ENCODE peak calls at places on chromosomes 1 and 21, in five cellular contexts. M is transverse colon, B is lung, X is osteoblast, F is Peyer's patch. R is an unnamed sample. For H3K27me3, the result is how much of the 10 kb centered on the place peaks cover.

GRCh38 chr1:246427611-246428010 is 79.5 kb downstream of the SMYD3 start:
- DNase-seq in X (no peak), F (no peak), B (no peak), M (no peak), R (no peak)

GRCh38 chr1:33267468-33268205 is 11.3 kb downstream of the ZNF362 start:
- DNase-seq in F (no peak), M (no peak), X (peak), B (no peak), R (no peak)

GRCh38 chr1:86421601-86422280 is 2.2 kb upstream of the CLCA2 start:
- DNase-seq in M (no peak), X (no peak), F (no peak), B (no peak), R (no peak)

GRCh38 chr1:240946926-240947325 is 335.0 kb upstream of the GREM2 start:
- DNase-seq in F (no peak), M (peak), X (peak), B (no peak), R (no peak)

GRCh38 chr1:29503441-29503840 is 267.1 kb downstream of the PTPRU start:
- DNase-seq in X (no peak), F (no peak), M (no peak), B (no peak), R (no peak)

GRCh38 chr1:178798232-178798861 is 72.5 kb downstream of the ANGPTL1 start:
- DNase-seq in M (no peak), B (no peak), X (no peak), F (no peak), R (no peak)

GRCh38 chr1:107544285-107544684 is 403.4 kb downstream of the NTNG1 start:
- DNase-seq in B (no peak), X (no peak), M (no peak), F (no peak), R (no peak)

GRCh38 chr1:194289569-194290266 is 1103.3 kb upstream of the B3GALT2 start:
- DNase-seq in M (peak), X (no peak), F (peak), B (no peak), R (no peak)

GRCh38 chr1:87042127-87042811 is 127.8 kb downstream of the HS2ST1 start:
- DNase-seq in M (no peak), F (no peak), B (no peak), X (no peak), R (no peak)

GRCh38 chr1:88357690-88358089 is 326.4 kb upstream of the PKN2 start:
- DNase-seq in F (no peak), M (no peak), X (no peak), B (no peak), R (no peak)

GRCh38 chr1:204443260-204443619 is 31.6 kb upstream of the PPP1R15B start:
- DNase-seq in M (no peak), B (peak), X (no peak), F (no peak), R (no peak)

GRCh38 chr1:160284220-160284781 is 632 bp downstream of the PEX19 start:
- DNase-seq in F (peak), M (peak), B (peak), X (peak), R (peak)

GRCh38 chr1:15680131-15680530 is 4.0 kb upstream of the PLEKHM2 start:
- DNase-seq in F (no peak), B (no peak), M (no peak), X (peak), R (peak)

GRCh38 chr1:151934048-151934493 is 24.8 kb upstream of the THEM4 start:
- DNase-seq in F (no peak), B (peak), M (peak), X (peak), R (no peak)

GRCh38 chr1:85584264-85584781 is 3.8 kb downstream of the CCN1 start:
- DNase-seq in X (peak), F (no peak), M (no peak), B (no peak), R (peak)

GRCh38 chr1:200558866-200559459 is 61.6 kb downstream of the KIF14 start:
- DNase-seq in F (no peak), M (no peak), B (no peak), X (peak), R (peak)

GRCh38 chr1:154403300-154403943 is 1.7 kb upstream of the IL6R start:
- DNase-seq in X (no peak), M (peak), F (peak), B (no peak), R (no peak)

GRCh38 chr1:239831577-239832355 is 259.9 kb upstream of the FMN2 start:
- DNase-seq in M (no peak), F (no peak), B (no peak), X (no peak), R (no peak)

GRCh38 chr1:182069028-182069466 is 7.5 kb upstream of the ZNF648 start:
- DNase-seq in B (peak), X (no peak), F (no peak), M (peak), R (no peak)

GRCh38 chr1:12144236-12144635 is 22.6 kb upstream of the TNFRSF1B start:
- DNase-seq in X (peak), B (no peak), F (no peak), M (peak), R (no peak)

GRCh38 chr1:210428696-210429095 is 100.0 kb downstream of the HHAT start:
- DNase-seq in F (no peak), M (no peak), X (no peak), B (no peak), R (no peak)

GRCh38 chr1:225746361-225747179 is 31.1 kb upstream of the SRP9 start:
- DNase-seq in F (no peak), M (peak), X (peak), B (peak), R (peak)

GRCh38 chr1:92940541-92940940 is 20.7 kb downstream of the DIPK1A start:
- DNase-seq in M (no peak), X (no peak), F (no peak), B (no peak), R (peak)

GRCh38 chr1:167819849-167820683 is 93.9 kb downstream of the ADCY10 start:
- DNase-seq in B (peak), F (peak), X (peak), M (peak), R (peak)

GRCh38 chr1:223248787-223249175 is 105.7 kb upstream of the TLR5 start:
- DNase-seq in X (no peak), B (no peak), M (no peak), F (no peak), R (no peak)

GRCh38 chr1:33337994-33338494 is 17.1 kb upstream of the A3GALT2 start:
- DNase-seq in M (no peak), X (no peak), B (no peak), F (no peak), R (peak)

GRCh38 chr1:63547621-63548294 is 24.4 kb downstream of the EFCAB7 start:
- DNase-seq in M (no peak), F (no peak), X (peak), B (no peak), R (no peak)

GRCh38 chr1:235011599-235012435 is 116.8 kb downstream of the TOMM20 start:
- DNase-seq in X (peak), F (peak), M (peak), B (peak), R (peak)

DNA sequence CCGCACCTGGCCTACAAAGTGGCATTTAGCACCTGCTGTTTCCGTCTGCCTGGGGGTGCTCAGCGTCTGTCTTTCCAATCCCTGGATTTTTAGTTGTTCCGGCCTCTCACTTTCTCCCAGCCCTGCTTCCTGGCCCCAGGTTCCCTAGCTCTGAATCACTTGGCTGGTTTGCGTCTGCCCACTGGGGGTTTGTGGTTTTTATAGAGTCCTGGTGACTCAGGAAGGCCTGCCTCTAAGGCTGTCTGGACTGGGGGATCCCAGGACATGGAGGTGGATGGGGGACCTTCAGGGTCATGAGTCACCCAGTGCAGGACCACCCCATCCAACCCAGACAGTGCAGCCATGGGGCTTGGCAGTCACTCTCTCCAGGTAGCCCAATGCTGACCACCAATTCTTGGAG is 53.5 kb downstream of the MRPL37 start:
- DNase-seq in X (peak), B (no peak), M (no peak), F (no peak), R (peak)
- H3K4me3 ChIP-seq in X (peak), B (no peak), M (no peak), F (no peak), R (no peak)

DNA sequence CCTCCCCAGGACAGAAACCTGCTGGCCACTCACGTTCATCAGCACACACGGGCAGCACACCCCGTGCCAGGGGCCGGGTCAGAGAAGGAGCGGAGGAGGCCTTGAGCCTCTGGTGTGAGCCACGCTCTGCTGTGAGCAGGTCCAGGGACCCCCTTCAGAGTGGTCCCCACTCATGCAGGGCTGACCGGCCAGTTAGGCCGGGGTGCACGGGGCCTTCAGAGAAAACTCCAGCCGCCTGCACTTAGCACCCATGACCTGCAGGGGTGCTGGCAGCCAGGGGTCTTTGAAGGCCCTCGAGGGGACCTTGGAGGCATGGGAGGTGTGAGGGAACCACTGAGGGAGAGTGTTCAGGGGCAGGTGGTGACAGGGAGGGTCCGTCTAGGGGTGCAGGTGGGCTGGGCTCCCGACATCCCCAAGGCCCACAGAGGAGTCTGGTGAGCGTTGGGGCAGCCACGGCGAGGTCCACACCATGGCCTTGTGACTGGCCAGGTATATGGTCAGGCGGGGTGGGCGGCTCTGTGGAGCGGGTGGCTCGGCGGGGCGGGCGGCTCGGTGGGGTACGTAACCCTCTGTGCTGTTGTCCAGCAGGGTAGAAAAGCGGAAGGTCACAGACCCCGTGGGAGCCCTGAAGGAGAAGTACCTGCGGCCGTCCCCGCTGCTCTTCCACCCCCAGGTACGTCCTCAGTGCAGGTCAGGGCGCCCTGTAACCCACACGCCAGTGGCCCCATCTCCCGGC is 40.3 kb upstream of the ARHGEF16 start:
- DNase-seq in M (no peak), X (no peak), F (no peak), B (no peak), R (no peak)
- TF ChIP-seq CTCF in M (no peak), X (no peak), F (no peak), B (no peak), R (no peak)

DNA sequence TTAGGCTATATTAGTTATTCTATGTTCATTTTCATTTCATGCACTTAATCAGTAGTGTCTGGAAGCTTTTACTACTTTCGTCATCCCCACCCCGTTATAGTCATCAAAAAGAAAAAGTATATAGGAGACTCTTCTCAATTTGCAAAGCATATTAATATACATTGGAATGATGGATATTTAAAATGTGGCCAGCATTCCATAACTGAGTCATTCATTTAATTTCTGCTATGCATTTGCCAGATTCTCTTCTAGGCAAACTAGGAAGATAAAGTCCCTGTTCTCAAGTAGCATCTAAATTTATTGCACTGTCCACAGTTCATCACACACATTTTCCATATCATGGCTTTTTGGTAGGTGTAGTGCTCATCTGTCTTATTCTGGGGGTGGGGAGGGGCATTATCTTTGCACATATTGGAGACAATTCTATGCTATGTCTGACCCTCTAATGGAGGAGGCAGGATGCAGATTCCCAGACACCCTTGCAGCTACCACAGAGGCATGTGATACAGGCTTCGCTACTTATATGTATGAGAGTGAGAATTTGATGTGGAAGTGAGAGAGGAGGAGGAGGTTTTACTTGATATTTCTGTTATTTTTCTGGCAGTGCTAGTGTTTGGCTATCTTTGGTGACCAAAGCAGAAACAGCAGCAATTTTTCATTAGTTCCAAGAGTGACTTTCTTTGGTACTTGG is 125.8 kb downstream of the CTH start:
- DNase-seq in B (no peak), F (no peak), M (no peak), X (no peak), R (no peak)
- H3K27me3 ChIP-seq in B (under half), F (under half), M (under half), X (under half), R (under half)

DNA sequence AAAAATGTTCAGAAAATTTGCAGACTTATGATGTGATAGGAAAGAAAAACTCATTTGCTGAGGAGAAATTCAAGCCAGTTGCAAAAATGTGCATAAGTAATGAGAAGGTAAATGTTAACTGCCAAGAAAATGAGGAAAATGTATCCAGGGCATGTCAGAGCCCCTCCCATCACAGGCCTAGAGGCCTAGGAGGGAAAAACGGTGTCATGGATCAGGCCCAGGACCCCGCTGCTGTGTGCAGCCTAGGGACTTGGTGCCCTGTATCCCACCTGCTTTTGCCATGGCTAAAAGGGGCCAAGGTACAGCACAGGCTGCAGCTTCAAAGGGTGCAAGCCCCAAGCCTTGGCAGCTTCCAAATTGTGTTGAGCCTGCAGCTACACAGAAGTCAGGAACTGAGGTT is 214.0 kb upstream of the ADGRL4 start:
- DNase-seq in B (no peak), F (no peak), M (no peak), X (no peak), R (no peak)
- H3K4me3 ChIP-seq in B (no peak), F (no peak), M (no peak), X (no peak), R (no peak)

GRCh38 chr21:29168874-29169273 is 38.4 kb downstream of the MAP3K7CL start:
- DNase-seq in F (no peak), M (no peak), X (no peak), B (no peak), R (no peak)

GRCh38 chr21:29163381-29164115 is 33.1 kb downstream of the MAP3K7CL start:
- DNase-seq in M (no peak), F (no peak), B (no peak), X (no peak), R (no peak)

GRCh38 chr21:29166853-29167252 is 36.4 kb downstream of the MAP3K7CL start:
- DNase-seq in F (no peak), X (no peak), M (no peak), B (no peak), R (no peak)

GRCh38 chr21:29166333-29166732 is 35.9 kb downstream of the MAP3K7CL start:
- DNase-seq in B (no peak), X (no peak), F (no peak), M (no peak), R (no peak)

DNA sequence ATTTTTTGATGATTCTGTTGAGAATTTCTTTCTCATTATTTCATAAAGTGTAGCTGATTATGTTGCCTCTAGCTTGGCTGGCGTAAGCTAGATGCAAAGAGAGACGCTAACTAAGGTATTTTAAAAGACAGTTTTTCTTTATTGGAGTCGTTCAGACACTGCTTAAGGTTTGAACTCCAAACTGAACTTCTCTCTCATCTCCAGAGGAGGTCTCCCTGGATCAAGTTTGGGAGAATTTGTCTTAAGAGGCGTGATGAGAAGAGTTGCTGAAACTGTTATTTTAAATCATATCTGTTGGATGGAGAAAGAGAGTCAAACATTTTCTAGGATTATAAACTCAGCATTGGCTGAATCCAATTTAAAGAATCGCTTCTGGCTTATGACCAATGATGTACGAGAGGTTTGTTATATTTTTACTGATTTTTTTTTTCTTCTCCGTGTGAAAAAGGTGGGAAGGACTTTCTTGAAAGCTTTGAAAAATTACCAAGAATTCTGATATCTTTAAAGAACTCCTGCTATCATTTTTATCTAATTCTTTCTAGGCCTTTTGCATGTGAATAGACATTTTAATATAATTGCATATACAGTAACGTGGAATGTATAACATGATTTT is 34.0 kb downstream of the MAP3K7CL start:
- DNase-seq in B (no peak), M (no peak), F (no peak), X (no peak), R (no peak)
- TF ChIP-seq CTCF in B (peak), M (peak), F (peak), X (peak), R (peak)

DNA sequence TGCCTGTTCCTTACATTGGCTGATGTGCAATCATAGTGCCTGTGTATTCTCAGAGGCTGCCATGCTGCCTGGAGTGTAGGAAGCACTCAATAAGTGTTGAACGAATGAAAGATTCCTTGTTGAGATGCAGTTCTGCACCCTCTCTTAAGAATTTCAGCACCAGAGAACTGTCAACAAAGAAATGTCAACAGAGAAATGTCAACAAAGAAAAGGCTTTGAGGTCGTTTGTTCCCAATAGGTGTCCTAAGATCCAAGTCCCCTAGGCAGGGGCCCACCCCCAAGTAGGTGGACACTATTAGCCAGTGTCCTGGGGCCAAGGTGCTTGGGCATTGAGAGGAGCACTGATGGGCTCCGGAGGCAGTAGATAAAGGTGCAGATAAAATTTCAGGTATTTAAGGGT is 12.6 kb downstream of the KCND3 start:
- DNase-seq in M (no peak), F (no peak), X (no peak), B (no peak), R (no peak)
- H3K27me3 ChIP-seq in M (under half), F (under half), X (under half), B (under half), R (under half)

GRCh38 chr1:115261511-115261910 is 76.5 kb downstream of the NGF start:
- DNase-seq in X (no peak), M (no peak), B (no peak), F (no peak), R (no peak)

GRCh38 chr1:115257596-115257995 is 80.5 kb downstream of the NGF start:
- DNase-seq in M (no peak), B (no peak), F (no peak), X (no peak), R (no peak)

GRCh38 chr1:115262886-115263285 is 75.2 kb downstream of the NGF start:
- DNase-seq in X (no peak), B (no peak), M (no peak), F (no peak), R (no peak)

GRCh38 chr1:115255154-115255553 is 82.9 kb downstream of the NGF start:
- DNase-seq in F (no peak), M (no peak), X (no peak), B (no peak), R (no peak)

GRCh38 chr1:115258302-115258866 is 79.7 kb downstream of the NGF start:
- DNase-seq in X (no peak), M (no peak), F (no peak), B (no peak), R (no peak)
- H3K4me3 ChIP-seq in X (no peak), M (no peak), F (no peak), B (no peak), R (no peak)

DNA sequence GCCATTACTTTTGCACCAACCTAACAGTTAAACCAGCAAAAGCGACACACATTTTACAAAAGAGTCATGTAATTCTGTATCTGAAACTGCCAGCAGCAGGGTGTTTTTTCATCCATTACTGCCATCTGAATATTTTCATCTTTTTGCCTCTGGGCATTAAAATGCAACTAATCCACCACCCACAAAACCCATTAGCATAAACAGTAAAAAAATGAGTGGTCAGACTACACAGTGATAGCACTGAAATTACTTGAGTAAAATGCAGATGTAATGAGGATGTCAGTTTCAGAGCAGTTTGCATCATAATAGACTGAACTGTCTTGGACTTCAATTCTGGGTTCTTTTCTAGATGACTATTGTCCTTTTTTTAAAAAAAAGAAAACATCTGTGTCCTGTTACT is 132.3 kb downstream of the GABPA start:
- DNase-seq in B (no peak), X (peak), M (no peak), F (no peak), R (no peak)
- TF ChIP-seq CTCF in B (no peak), X (no peak), M (no peak), F (no peak), R (no peak)

GRCh38 chr1:245292571-245292970 is 137.8 kb downstream of the KIF26B start:
- DNase-seq in B (no peak), M (no peak), F (no peak), X (no peak), R (no peak)
- H3K27me3 ChIP-seq in B (under half), M (under half), F (under half), X (under half), R (under half)

GRCh38 chr1:218499911-218500310 is 154.8 kb downstream of the TGFB2 start:
- DNase-seq in X (no peak), F (no peak), B (no peak), M (no peak), R (no peak)
- H3K4me3 ChIP-seq in X (peak), F (no peak), B (no peak), M (no peak), R (no peak)

R was measured in BJ.